ENCODE peak calls at places on chromosomes 11 and 22, in five cellular contexts. One of them, this sample, is unnamed.
A peak's percentile ranks its signal among the peaks of the same experiment; 100 is the strongest.

GRCh38 chr22:48595511-48595905 is 1232.2 kb downstream of the BRD1 start:
- DNase-seq in GM23338: no peak
- DNase-seq in psoas muscle: no peak
- DNase-seq in lung: no peak
- DNase-seq in CD4-positive, CD25-positive, alpha-beta regulatory T cell: no peak
- DNase-seq in this sample: no peak

GRCh38 chr11:73047773-73048371 is 94.2 kb downstream of the FCHSD2 start:
- DNase-seq in GM23338: peak; percentile 9
- DNase-seq in psoas muscle: no peak
- DNase-seq in lung: no peak
- DNase-seq in CD4-positive, CD25-positive, alpha-beta regulatory T cell: peak; percentile 52
- DNase-seq in this sample: no peak

GRCh38 chr11:69823641-69824285 is 4.5 kb upstream of the FGF3 start:
- DNase-seq in GM23338: no peak
- DNase-seq in psoas muscle: no peak
- DNase-seq in lung: no peak
- DNase-seq in CD4-positive, CD25-positive, alpha-beta regulatory T cell: no peak
- DNase-seq in this sample: no peak

GRCh38 chr11:75668508-75669297 is at the start of gene MAP6:
- DNase-seq in GM23338: peak; percentile 73
- DNase-seq in psoas muscle: peak; percentile 20
- DNase-seq in lung: no peak
- DNase-seq in CD4-positive, CD25-positive, alpha-beta regulatory T cell: peak; percentile 44
- DNase-seq in this sample: no peak

GRCh38 chr11:82845336-82846036 is 54.7 kb downstream of the PRCP start:
- DNase-seq in GM23338: no peak
- DNase-seq in psoas muscle: no peak
- DNase-seq in lung: no peak
- DNase-seq in CD4-positive, CD25-positive, alpha-beta regulatory T cell: no peak
- DNase-seq in this sample: no peak

GRCh38 chr22:37258810-37259472 is 14.9 kb upstream of the RAC2 start:
- DNase-seq in GM23338: peak; percentile 62
- DNase-seq in psoas muscle: no peak
- DNase-seq in lung: no peak
- DNase-seq in CD4-positive, CD25-positive, alpha-beta regulatory T cell: no peak
- DNase-seq in this sample: no peak

GRCh38 chr11:130915556-130916237 is 582 bp downstream of the SNX19 start:
- DNase-seq in GM23338: peak; percentile 17
- DNase-seq in psoas muscle: no peak
- DNase-seq in lung: no peak
- DNase-seq in CD4-positive, CD25-positive, alpha-beta regulatory T cell: no peak
- DNase-seq in this sample: no peak

GRCh38 chr22:23834830-23835772 is 3.7 kb downstream of the DERL3 start:
- DNase-seq in GM23338: no peak
- DNase-seq in psoas muscle: peak; percentile 64
- DNase-seq in lung: no peak
- DNase-seq in CD4-positive, CD25-positive, alpha-beta regulatory T cell: no peak
- DNase-seq in this sample: no peak

GRCh38 chr11:116202922-116203321 is 569.9 kb downstream of the BUD13 start:
- DNase-seq in GM23338: no peak
- DNase-seq in psoas muscle: no peak
- DNase-seq in lung: no peak
- DNase-seq in CD4-positive, CD25-positive, alpha-beta regulatory T cell: no peak
- DNase-seq in this sample: no peak

GRCh38 chr11:44623321-44623715 is 57.9 kb downstream of the CD82 start:
- DNase-seq in GM23338: no peak
- DNase-seq in psoas muscle: no peak
- DNase-seq in lung: peak; percentile 29
- DNase-seq in CD4-positive, CD25-positive, alpha-beta regulatory T cell: no peak
- DNase-seq in this sample: no peak

GRCh38 chr11:64015935-64016468 is 19.7 kb upstream of the FLRT1 start:
- DNase-seq in GM23338: no peak
- DNase-seq in psoas muscle: no peak
- DNase-seq in lung: no peak
- DNase-seq in CD4-positive, CD25-positive, alpha-beta regulatory T cell: no peak
- DNase-seq in this sample: no peak

GRCh38 chr22:43440556-43440955 is 28.7 kb downstream of the MPPED1 start:
- DNase-seq in GM23338: no peak
- DNase-seq in psoas muscle: no peak
- DNase-seq in lung: no peak
- DNase-seq in CD4-positive, CD25-positive, alpha-beta regulatory T cell: no peak
- DNase-seq in this sample: no peak

GRCh38 chr11:2196970-2197770 is 25.6 kb upstream of the TH start:
- DNase-seq in GM23338: peak; percentile 90
- DNase-seq in psoas muscle: peak; percentile 62
- DNase-seq in lung: peak; percentile 73
- DNase-seq in CD4-positive, CD25-positive, alpha-beta regulatory T cell: peak; percentile 73
- DNase-seq in this sample: peak; percentile 56

GRCh38 chr22:36291831-36292740 is 39.2 kb downstream of the APOL1 start:
- DNase-seq in GM23338: no peak
- DNase-seq in psoas muscle: no peak
- DNase-seq in lung: no peak
- DNase-seq in CD4-positive, CD25-positive, alpha-beta regulatory T cell: no peak
- DNase-seq in this sample: no peak

GRCh38 chr11:11148104-11148509 is 204.9 kb downstream of the CSNK2A3 start:
- DNase-seq in GM23338: peak; percentile 77
- DNase-seq in psoas muscle: peak; percentile 83
- DNase-seq in lung: peak; percentile 74
- DNase-seq in CD4-positive, CD25-positive, alpha-beta regulatory T cell: peak; percentile 29
- DNase-seq in this sample: peak; percentile 83

GRCh38 chr11:15673408-15673811 is 558.7 kb downstream of the INSC start:
- DNase-seq in GM23338: no peak
- DNase-seq in psoas muscle: no peak
- DNase-seq in lung: peak; percentile 33
- DNase-seq in CD4-positive, CD25-positive, alpha-beta regulatory T cell: no peak
- DNase-seq in this sample: no peak

GRCh38 chr22:41562461-41562860 is 1.7 kb downstream of the CSDC2 start:
- DNase-seq in GM23338: no peak
- DNase-seq in psoas muscle: no peak
- DNase-seq in lung: no peak
- DNase-seq in CD4-positive, CD25-positive, alpha-beta regulatory T cell: no peak
- DNase-seq in this sample: no peak

GRCh38 chr22:44625981-44626687 is 75.9 kb upstream of the PRR5 start:
- DNase-seq in GM23338: peak; percentile 78
- DNase-seq in psoas muscle: peak; percentile 68
- DNase-seq in lung: peak; percentile 75
- DNase-seq in CD4-positive, CD25-positive, alpha-beta regulatory T cell: peak; percentile 77
- DNase-seq in this sample: peak; percentile 33

GRCh38 chr11:72584293-72584921 is 89.8 kb downstream of the PDE2A start:
- DNase-seq in GM23338: peak; percentile 87
- DNase-seq in psoas muscle: peak; percentile 54
- DNase-seq in lung: peak; percentile 57
- DNase-seq in CD4-positive, CD25-positive, alpha-beta regulatory T cell: peak; percentile 57
- DNase-seq in this sample: no peak

GRCh38 chr11:8763070-8763469 is 80.5 kb downstream of the RPL27A start:
- DNase-seq in GM23338: no peak
- DNase-seq in psoas muscle: no peak
- DNase-seq in lung: no peak
- DNase-seq in CD4-positive, CD25-positive, alpha-beta regulatory T cell: no peak
- DNase-seq in this sample: no peak

GRCh38 chr11:115657586-115657985 is 153.4 kb upstream of the CADM1 start:
- DNase-seq in GM23338: no peak
- DNase-seq in psoas muscle: no peak
- DNase-seq in lung: no peak
- DNase-seq in CD4-positive, CD25-positive, alpha-beta regulatory T cell: no peak
- DNase-seq in this sample: no peak

GRCh38 chr11:68753300-68753699 is 2.0 kb upstream of the TESMIN start:
- DNase-seq in GM23338: no peak
- DNase-seq in psoas muscle: no peak
- DNase-seq in lung: no peak
- DNase-seq in CD4-positive, CD25-positive, alpha-beta regulatory T cell: no peak
- DNase-seq in this sample: no peak

GRCh38 chr11:13297917-13298356 is 20.3 kb downstream of the BMAL1 start:
- DNase-seq in GM23338: no peak
- DNase-seq in psoas muscle: no peak
- DNase-seq in lung: peak; percentile 71
- DNase-seq in CD4-positive, CD25-positive, alpha-beta regulatory T cell: peak; percentile 44
- DNase-seq in this sample: no peak

GRCh38 chr22:40258463-40259046 is 80.8 kb downstream of the TNRC6B start:
- DNase-seq in GM23338: no peak
- DNase-seq in psoas muscle: no peak
- DNase-seq in lung: no peak
- DNase-seq in CD4-positive, CD25-positive, alpha-beta regulatory T cell: peak; percentile 74
- DNase-seq in this sample: peak; percentile 16

GRCh38 chr11:93031386-93031785 is 61.9 kb downstream of the MTNR1B start:
- DNase-seq in GM23338: peak; percentile 61
- DNase-seq in psoas muscle: no peak
- DNase-seq in lung: no peak
- DNase-seq in CD4-positive, CD25-positive, alpha-beta regulatory T cell: no peak
- DNase-seq in this sample: peak; percentile 63

GRCh38 chr11:57792060-57792541 is 30.5 kb downstream of the CTNND1 start:
- DNase-seq in GM23338: no peak
- DNase-seq in psoas muscle: peak; percentile 64
- DNase-seq in lung: peak; percentile 72
- DNase-seq in CD4-positive, CD25-positive, alpha-beta regulatory T cell: peak; percentile 95
- DNase-seq in this sample: peak; percentile 43

GRCh38 chr22:49305215-49305965 is 522.3 kb downstream of the BRD1 start:
- DNase-seq in GM23338: peak; percentile 19
- DNase-seq in psoas muscle: peak; percentile 41
- DNase-seq in lung: peak; percentile 51
- DNase-seq in CD4-positive, CD25-positive, alpha-beta regulatory T cell: peak; percentile 36
- DNase-seq in this sample: no peak

GRCh38 chr11:113256431-113257227 is 57.8 kb upstream of the TTC12 start:
- DNase-seq in GM23338: no peak
- DNase-seq in psoas muscle: no peak
- DNase-seq in lung: no peak
- DNase-seq in CD4-positive, CD25-positive, alpha-beta regulatory T cell: no peak
- DNase-seq in this sample: no peak

GRCh38 chr22:20567371-20567847 is 60.0 kb downstream of the MED15 start:
- DNase-seq in GM23338: no peak
- DNase-seq in psoas muscle: no peak
- DNase-seq in lung: no peak
- DNase-seq in CD4-positive, CD25-positive, alpha-beta regulatory T cell: no peak
- DNase-seq in this sample: no peak
- H3K36me3 ChIP-seq in GM23338: peaks cover 20% of the 10 kb centered on the region
- H3K36me3 ChIP-seq in psoas muscle: peaks cover 80% of the 10 kb centered on the region
- H3K36me3 ChIP-seq in lung: peaks cover 52% of the 10 kb centered on the region
- H3K36me3 ChIP-seq in CD4-positive, CD25-positive, alpha-beta regulatory T cell: peaks cover 44% of the 10 kb centered on the region
- H3K36me3 ChIP-seq in this sample: peaks cover 81% of the 10 kb centered on the region

DNA sequence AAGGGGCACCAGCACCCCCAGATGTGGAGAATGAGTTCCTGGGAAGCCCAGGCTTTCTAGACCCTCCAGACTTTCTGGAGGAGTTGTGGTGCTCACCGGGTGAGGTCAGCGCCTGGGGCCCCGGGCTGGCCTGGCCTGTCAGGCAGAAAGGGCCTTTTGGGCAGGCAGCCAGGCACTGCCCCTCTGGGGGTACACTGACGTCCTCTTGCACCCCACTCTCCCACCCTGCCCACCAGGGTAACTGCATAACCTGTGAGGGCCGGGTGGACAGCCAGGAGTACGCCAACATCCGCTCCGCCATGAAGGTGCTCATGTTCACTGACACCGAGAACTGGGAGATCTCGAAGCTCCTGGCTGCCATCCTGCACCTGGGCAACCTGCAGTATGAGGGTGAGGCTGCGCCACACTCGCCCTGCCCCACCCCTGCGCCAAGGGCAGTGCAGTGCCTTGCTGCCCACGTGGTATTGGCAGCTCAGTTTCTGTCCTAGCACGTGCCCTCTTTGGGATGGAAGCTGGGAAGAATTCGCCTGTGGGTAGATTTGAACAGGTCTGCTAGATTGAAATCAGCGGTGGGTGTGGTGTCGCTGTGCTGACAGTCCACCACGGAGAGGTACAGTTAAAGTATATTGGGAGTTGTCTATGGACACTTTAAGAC is 30.1 kb downstream of the MYO7A start:
- DNase-seq in GM23338: no peak
- DNase-seq in psoas muscle: no peak
- DNase-seq in lung: no peak
- DNase-seq in CD4-positive, CD25-positive, alpha-beta regulatory T cell: no peak
- DNase-seq in this sample: no peak
- H3K36me3 ChIP-seq in GM23338: no peaks in the 10 kb centered on the region
- H3K36me3 ChIP-seq in psoas muscle: no peaks in the 10 kb centered on the region
- H3K36me3 ChIP-seq in lung: no peaks in the 10 kb centered on the region
- H3K36me3 ChIP-seq in CD4-positive, CD25-positive, alpha-beta regulatory T cell: no peaks in the 10 kb centered on the region
- H3K36me3 ChIP-seq in this sample: no peaks in the 10 kb centered on the region

GRCh38 chr11:66706989-66707388 is 22.0 kb downstream of the SPTBN2 start:
- DNase-seq in GM23338: no peak
- DNase-seq in psoas muscle: no peak
- DNase-seq in lung: no peak
- DNase-seq in CD4-positive, CD25-positive, alpha-beta regulatory T cell: no peak
- DNase-seq in this sample: no peak

GRCh38 chr11:66708026-66708579 is 20.9 kb downstream of the SPTBN2 start:
- DNase-seq in GM23338: no peak
- DNase-seq in psoas muscle: no peak
- DNase-seq in lung: no peak
- DNase-seq in CD4-positive, CD25-positive, alpha-beta regulatory T cell: no peak
- DNase-seq in this sample: no peak

GRCh38 chr11:66708701-66709100 is 20.3 kb downstream of the SPTBN2 start:
- DNase-seq in GM23338: no peak
- DNase-seq in psoas muscle: no peak
- DNase-seq in lung: no peak
- DNase-seq in CD4-positive, CD25-positive, alpha-beta regulatory T cell: no peak
- DNase-seq in this sample: no peak

GRCh38 chr11:66705587-66706335 is 23.3 kb downstream of the SPTBN2 start:
- DNase-seq in GM23338: no peak
- DNase-seq in psoas muscle: no peak
- DNase-seq in lung: no peak
- DNase-seq in CD4-positive, CD25-positive, alpha-beta regulatory T cell: no peak
- DNase-seq in this sample: no peak

DNA sequence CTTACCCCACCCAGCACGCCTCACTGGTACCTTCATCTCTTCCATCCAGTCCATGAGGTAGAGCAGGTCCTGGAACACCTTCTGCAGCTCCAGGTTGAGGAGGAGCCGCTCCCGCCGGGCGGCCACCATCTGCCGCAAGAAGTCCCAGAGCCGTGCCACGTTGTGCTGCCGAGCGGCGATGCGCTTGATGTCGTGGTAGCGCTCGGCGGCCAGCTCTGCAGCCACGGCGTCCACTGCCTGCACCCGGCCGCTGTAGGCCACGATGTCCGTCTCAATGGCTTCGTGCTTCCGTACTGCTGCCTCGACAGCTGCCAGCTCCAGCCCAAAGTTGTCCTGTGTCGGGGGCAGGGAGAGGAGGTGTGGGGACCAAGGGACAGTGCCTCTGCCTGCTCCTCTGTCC is 21.5 kb downstream of the SPTBN2 start:
- DNase-seq in GM23338: no peak
- DNase-seq in psoas muscle: no peak
- DNase-seq in lung: no peak
- DNase-seq in CD4-positive, CD25-positive, alpha-beta regulatory T cell: no peak
- DNase-seq in this sample: no peak
- H3K36me3 ChIP-seq in GM23338: no peaks in the 10 kb centered on the region
- H3K36me3 ChIP-seq in psoas muscle: no peaks in the 10 kb centered on the region
- H3K36me3 ChIP-seq in lung: no peaks in the 10 kb centered on the region
- H3K36me3 ChIP-seq in CD4-positive, CD25-positive, alpha-beta regulatory T cell: no peaks in the 10 kb centered on the region
- H3K36me3 ChIP-seq in this sample: no peaks in the 10 kb centered on the region

GRCh38 chr11:118473537-118473936 is 37.2 kb downstream of the KMT2A start:
- DNase-seq in GM23338: no peak
- DNase-seq in psoas muscle: no peak
- DNase-seq in lung: no peak
- DNase-seq in CD4-positive, CD25-positive, alpha-beta regulatory T cell: no peak
- DNase-seq in this sample: no peak

DNA sequence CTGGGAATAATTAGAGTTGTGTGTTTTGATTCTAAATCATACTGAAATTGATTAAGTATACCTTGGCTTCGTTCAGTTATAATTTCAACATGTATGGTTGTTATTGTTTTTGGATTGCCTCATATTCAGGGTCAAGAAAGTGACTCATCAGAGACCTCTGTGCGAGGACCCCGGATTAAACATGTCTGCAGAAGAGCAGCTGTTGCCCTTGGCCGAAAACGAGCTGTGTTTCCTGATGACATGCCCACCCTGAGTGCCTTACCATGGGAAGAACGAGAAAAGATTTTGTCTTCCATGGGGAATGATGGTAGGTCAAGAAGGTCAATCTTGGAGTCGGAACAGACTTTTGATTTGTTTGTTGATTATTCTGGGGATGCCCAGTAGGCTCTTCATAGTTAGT is 40.4 kb downstream of the KMT2A start:
- DNase-seq in GM23338: no peak
- DNase-seq in psoas muscle: no peak
- DNase-seq in lung: no peak
- DNase-seq in CD4-positive, CD25-positive, alpha-beta regulatory T cell: no peak
- DNase-seq in this sample: peak; percentile 8
- H3K36me3 ChIP-seq in GM23338: peaks cover 75% of the 10 kb centered on the region
- H3K36me3 ChIP-seq in psoas muscle: peaks cover 79% of the 10 kb centered on the region
- H3K36me3 ChIP-seq in lung: peaks cover 27% of the 10 kb centered on the region
- H3K36me3 ChIP-seq in CD4-positive, CD25-positive, alpha-beta regulatory T cell: peaks cover 88% of the 10 kb centered on the region
- H3K36me3 ChIP-seq in this sample: peaks cover 46% of the 10 kb centered on the region